ENCODE peak calls at places on chromosomes 1 and 21, in four cellular contexts. I, P, F and Z are unnamed samples.

GRCh38 chr1:16015960-16016901 is 1.6 kb downstream of the HSPB7 start:
- DNase-seq in I (no peak), P (no peak), F (peak; percentile 95), Z (no peak)

GRCh38 chr1:100234432-100234831 is 15.2 kb downstream of the DBT start:
- DNase-seq in I (no peak), P (no peak), F (no peak), Z (no peak)

GRCh38 chr1:4708853-4709507 is 54.6 kb downstream of the AJAP1 start:
- DNase-seq in I (no peak), P (no peak), F (no peak), Z (no peak)

GRCh38 chr1:206049293-206049692 is 3.7 kb upstream of the RHEX start:
- DNase-seq in I (peak; percentile 76), P (no peak), F (no peak), Z (no peak)

GRCh38 chr1:153679337-153680119 is 1.0 kb downstream of the NPR1 start:
- DNase-seq in I (peak; percentile 27), P (no peak), F (no peak), Z (no peak)

GRCh38 chr1:58397187-58397820 is 149.2 kb downstream of the OMA1 start:
- DNase-seq in I (no peak), P (no peak), F (no peak), Z (peak; percentile 51)

GRCh38 chr1:182601926-182602325 is 2.3 kb downstream of the RGS16 start:
- DNase-seq in I (no peak), P (no peak), F (no peak), Z (no peak)

GRCh38 chr1:174222166-174222949 is 63.0 kb downstream of the RABGAP1L start:
- DNase-seq in I (no peak), P (peak; percentile 38), F (no peak), Z (no peak)

GRCh38 chr1:110393286-110393685 is 2.5 kb upstream of the SLC16A4 start:
- DNase-seq in I (no peak), P (no peak), F (no peak), Z (no peak)

GRCh38 chr1:110390692-110391232 is at the start of gene SLC16A4:
- DNase-seq in I (no peak), P (peak; percentile 64), F (no peak), Z (peak; percentile 62)

GRCh38 chr1:110387048-110387748 is 3.6 kb downstream of the SLC16A4 start:
- DNase-seq in I (no peak), P (no peak), F (no peak), Z (no peak)

GRCh38 chr1:110393691-110394564 is 3.1 kb upstream of the SLC16A4 start:
- DNase-seq in I (no peak), P (peak; percentile 50), F (no peak), Z (peak; percentile 66)

DNA sequence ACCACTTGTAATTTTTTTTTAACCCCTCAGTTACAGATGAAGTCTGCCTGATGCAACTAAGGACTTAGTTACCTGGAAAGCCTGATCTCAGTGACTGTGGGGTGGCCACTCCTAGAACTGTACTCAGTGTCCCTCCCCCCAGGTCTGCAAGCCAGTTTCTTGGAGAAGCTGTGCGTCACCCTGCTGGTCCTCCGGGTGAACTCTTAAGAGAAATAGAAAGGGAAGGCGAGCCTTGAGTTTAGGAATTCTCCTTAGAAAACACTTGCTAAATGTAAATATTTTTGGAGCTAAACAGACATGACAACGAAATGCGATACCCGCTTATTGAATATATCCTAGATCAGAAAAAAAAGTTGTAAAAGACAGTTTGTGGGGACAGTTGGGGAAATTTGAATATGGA is 730 bp downstream of the SLC16A4 start:
- DNase-seq in I (no peak), P (peak; percentile 29), F (peak; percentile 86), Z (no peak)
- H3K4me3 ChIP-seq in I (no peak overlapping the region), P (peak overlapping the region; percentile 31), F (peak overlapping the region; percentile 45), Z (peak overlapping the region; percentile 40)

DNA sequence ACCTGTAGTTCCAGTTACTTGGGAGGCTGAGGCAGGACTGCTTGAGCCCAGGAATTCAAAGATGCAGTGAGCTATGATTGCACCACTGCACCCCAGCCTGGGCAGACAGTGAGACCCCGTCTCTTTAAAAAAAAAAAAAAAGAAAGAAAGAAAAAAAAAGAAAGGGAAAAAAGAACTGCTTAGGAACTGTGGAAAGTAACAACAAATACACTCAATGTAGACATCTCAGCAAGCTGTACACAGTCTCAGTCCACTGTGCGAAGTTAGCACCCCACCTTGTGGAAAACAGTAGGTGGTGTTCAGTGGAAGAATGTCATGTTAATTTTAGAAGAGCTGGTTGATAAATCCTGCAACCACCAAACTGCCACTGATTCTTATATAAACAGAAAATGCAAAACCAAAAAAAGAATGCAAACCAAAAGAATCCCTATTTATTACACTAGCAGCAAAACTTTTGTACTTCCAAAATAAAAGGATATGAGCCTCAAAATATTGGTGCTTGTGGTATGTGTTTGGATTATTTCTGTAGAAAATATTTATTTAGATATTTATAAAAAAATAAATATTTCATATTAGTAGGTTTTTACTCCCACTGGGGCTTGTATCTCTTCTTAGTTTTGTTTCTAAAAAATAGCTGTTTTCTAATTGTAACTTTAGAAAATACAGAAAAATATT is 31.1 kb downstream of the ALG14 start:
- DNase-seq in I (no peak), P (peak; percentile 87), F (no peak), Z (no peak)
- H3K4me3 ChIP-seq in I (no peak overlapping the region), P (no peak overlapping the region), F (no peak overlapping the region), Z (no peak overlapping the region)

GRCh38 chr1:154944422-154945159 is 8.1 kb upstream of the PMVK start:
- DNase-seq in I (no peak), P (no peak), F (no peak), Z (no peak)
- H3K4me3 ChIP-seq in I (no peak overlapping the region), P (no peak overlapping the region), F (no peak overlapping the region), Z (no peak overlapping the region)

DNA sequence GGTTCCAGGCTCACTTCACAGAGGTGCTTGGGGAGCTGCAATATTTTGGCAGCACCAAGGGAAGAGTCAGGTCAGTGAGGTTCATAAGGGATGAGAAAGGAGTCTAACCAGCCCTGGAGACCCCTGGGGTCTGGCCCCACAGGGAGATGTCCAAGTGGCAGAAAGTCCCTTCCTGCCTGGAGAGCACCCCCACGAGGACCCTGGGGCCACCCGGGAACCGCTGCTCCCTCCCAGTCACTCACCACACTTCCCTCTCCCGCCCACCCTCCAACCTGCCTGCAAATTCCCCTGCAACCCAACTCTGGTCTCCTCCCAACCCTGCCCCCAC is 6.5 kb upstream of the ITGB2 start:
- DNase-seq in I (no peak), P (no peak), F (no peak), Z (no peak)
- H3K4me3 ChIP-seq in I (peak overlapping the region; percentile 77), P (no peak overlapping the region), F (no peak overlapping the region), Z (no peak overlapping the region)

GRCh38 chr21:26572026-26572425 is 1.1 kb downstream of the CYYR1 start:
- DNase-seq in I (no peak), P (no peak), F (no peak), Z (no peak)
- H3K4me3 ChIP-seq in I (no peak overlapping the region), P (peak overlapping the region; percentile 58), F (peak overlapping the region; percentile 29), Z (no peak overlapping the region)